ENCODE peak calls at places on chromosomes 11 and 22, in four cellular contexts. One of them, this sample, is unnamed. For H3K36me3, the result is how much of the 10 kb centered on the place peaks cover.

GRCh38 chr11:92226331-92227232 is 2.0 kb downstream of the FAT3 start:
- DNase-seq in PC-3: no peak
- DNase-seq in BJ: no peak
- DNase-seq in brain microvascular endothelial cell: no peak
- DNase-seq in this sample: no peak

GRCh38 chr11:120324932-120325810 is at the start of gene TLCD5:
- DNase-seq in PC-3: peak
- DNase-seq in BJ: no peak
- DNase-seq in brain microvascular endothelial cell: peak
- DNase-seq in this sample: peak

GRCh38 chr11:128772814-128773213 is 78.9 kb downstream of the FLI1 start:
- DNase-seq in PC-3: no peak
- DNase-seq in BJ: no peak
- DNase-seq in brain microvascular endothelial cell: no peak
- DNase-seq in this sample: peak

GRCh38 chr22:46963672-46964545 is 201.5 kb downstream of the TBC1D22A start:
- DNase-seq in PC-3: no peak
- DNase-seq in BJ: no peak
- DNase-seq in brain microvascular endothelial cell: no peak
- DNase-seq in this sample: no peak

GRCh38 chr11:58024601-58025091 is 965 bp downstream of the OR9Q1 start:
- DNase-seq in PC-3: no peak
- DNase-seq in BJ: no peak
- DNase-seq in brain microvascular endothelial cell: no peak
- DNase-seq in this sample: peak

GRCh38 chr11:27475622-27476021 is 3.0 kb upstream of the LGR4 start:
- DNase-seq in PC-3: no peak
- DNase-seq in BJ: no peak
- DNase-seq in brain microvascular endothelial cell: no peak
- DNase-seq in this sample: no peak

GRCh38 chr11:120334894-120335462 is 1.2 kb upstream of the ARHGEF12 start:
- DNase-seq in PC-3: peak
- DNase-seq in BJ: peak
- DNase-seq in brain microvascular endothelial cell: peak
- DNase-seq in this sample: no peak

GRCh38 chr11:58726594-58727414 is 4.9 kb downstream of the GLYAT start:
- DNase-seq in PC-3: no peak
- DNase-seq in BJ: no peak
- DNase-seq in brain microvascular endothelial cell: no peak
- DNase-seq in this sample: no peak

DNA sequence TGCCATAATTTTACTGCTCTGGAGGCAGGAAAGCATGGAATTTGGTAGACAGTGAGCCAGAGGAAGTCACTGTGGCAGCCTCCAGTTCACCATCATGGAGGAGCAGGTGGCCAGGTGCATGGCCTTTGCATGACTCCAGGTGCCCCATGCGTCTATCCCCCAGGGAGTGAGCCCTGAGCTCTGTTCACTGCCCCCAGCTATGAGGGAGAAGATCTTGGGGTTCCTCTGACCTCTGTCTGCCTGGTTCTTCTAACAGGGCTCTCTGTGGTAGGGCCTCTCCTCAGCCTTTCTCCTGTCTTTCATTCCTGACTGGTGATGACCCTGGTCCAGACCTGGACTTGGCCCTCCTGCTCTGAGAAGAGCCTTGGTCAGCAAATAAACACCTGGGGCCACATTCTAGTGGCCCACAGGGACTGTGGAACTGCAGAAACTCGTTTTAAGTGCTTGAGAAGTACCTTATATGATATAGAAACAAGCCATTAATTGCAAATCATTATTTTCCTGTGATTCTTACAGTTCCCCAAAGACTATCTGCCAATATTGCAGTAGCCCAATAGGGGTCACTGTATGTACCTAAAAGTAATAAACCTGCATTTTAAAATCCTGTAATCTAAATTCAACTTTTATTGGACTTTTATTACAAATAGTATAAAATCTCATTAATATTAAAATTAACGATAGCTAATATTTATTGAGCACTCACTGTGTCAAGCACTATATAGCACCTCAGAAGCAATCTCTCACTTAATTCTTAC is 120.0 kb upstream of the SYT13 start:
- DNase-seq in PC-3: peak
- DNase-seq in BJ: no peak
- DNase-seq in brain microvascular endothelial cell: peak
- DNase-seq in this sample: no peak
- TF ChIP-seq CTCF in PC-3: peak
- TF ChIP-seq CTCF in BJ: peak
- TF ChIP-seq CTCF in brain microvascular endothelial cell: peak
- TF ChIP-seq CTCF in this sample: peak

GRCh38 chr11:44313701-44314489 is 4.0 kb upstream of the ALX4 start:
- DNase-seq in PC-3: no peak
- DNase-seq in BJ: no peak
- DNase-seq in brain microvascular endothelial cell: no peak
- DNase-seq in this sample: no peak

GRCh38 chr11:44314733-44315132 is 4.8 kb upstream of the ALX4 start:
- DNase-seq in PC-3: no peak
- DNase-seq in BJ: no peak
- DNase-seq in brain microvascular endothelial cell: no peak
- DNase-seq in this sample: no peak

GRCh38 chr11:44316388-44317240 is 6.7 kb upstream of the ALX4 start:
- DNase-seq in PC-3: no peak
- DNase-seq in BJ: no peak
- DNase-seq in brain microvascular endothelial cell: no peak
- DNase-seq in this sample: no peak

GRCh38 chr11:44318369-44318768 is 8.4 kb upstream of the ALX4 start:
- DNase-seq in PC-3: no peak
- DNase-seq in BJ: no peak
- DNase-seq in brain microvascular endothelial cell: no peak
- DNase-seq in this sample: no peak

GRCh38 chr11:44315947-44316387 is 6.0 kb upstream of the ALX4 start:
- DNase-seq in PC-3: no peak
- DNase-seq in BJ: no peak
- DNase-seq in brain microvascular endothelial cell: peak
- DNase-seq in this sample: no peak
- H3K4me3 ChIP-seq in PC-3: peak
- H3K4me3 ChIP-seq in BJ: peak
- H3K4me3 ChIP-seq in brain microvascular endothelial cell: peak
- H3K4me3 ChIP-seq in this sample: peak

DNA sequence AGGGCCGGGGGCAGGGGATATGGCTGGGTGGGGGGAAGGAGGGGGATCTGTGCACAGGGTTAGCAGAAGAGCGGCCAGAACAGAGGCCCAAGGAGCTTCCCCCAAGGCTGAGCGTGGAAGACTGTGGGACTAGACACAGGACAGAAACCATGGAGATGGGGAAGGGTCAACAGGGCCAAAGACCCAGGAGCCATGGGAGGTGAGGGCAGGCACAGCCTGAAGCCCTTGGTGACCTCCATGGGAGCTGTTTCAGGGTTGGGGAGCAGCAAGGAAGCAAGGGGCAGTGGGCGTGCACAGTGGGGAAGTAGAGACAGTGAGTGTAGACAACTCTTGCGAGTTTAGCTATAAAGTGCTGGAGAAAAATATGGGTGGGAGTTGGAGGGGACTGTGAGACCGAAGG is 56.6 kb downstream of the WNT11 start:
- DNase-seq in PC-3: no peak
- DNase-seq in BJ: no peak
- DNase-seq in brain microvascular endothelial cell: no peak
- DNase-seq in this sample: no peak
- H3K36me3 ChIP-seq in PC-3: under half
- H3K36me3 ChIP-seq in BJ: under half
- H3K36me3 ChIP-seq in brain microvascular endothelial cell: under half
- H3K36me3 ChIP-seq in this sample: under half

GRCh38 chr22:29050457-29050856 is 11.2 kb downstream of the C22orf31 start:
- DNase-seq in PC-3: no peak
- DNase-seq in BJ: no peak
- DNase-seq in brain microvascular endothelial cell: no peak
- DNase-seq in this sample: no peak

GRCh38 chr22:29056472-29056871 is 5.2 kb downstream of the C22orf31 start:
- DNase-seq in PC-3: no peak
- DNase-seq in BJ: no peak
- DNase-seq in brain microvascular endothelial cell: no peak
- DNase-seq in this sample: no peak

GRCh38 chr22:29054251-29054767 is 7.3 kb downstream of the C22orf31 start:
- DNase-seq in PC-3: no peak
- DNase-seq in BJ: no peak
- DNase-seq in brain microvascular endothelial cell: no peak
- DNase-seq in this sample: no peak

GRCh38 chr22:29055192-29055830 is 6.3 kb downstream of the C22orf31 start:
- DNase-seq in PC-3: no peak
- DNase-seq in BJ: no peak
- DNase-seq in brain microvascular endothelial cell: no peak
- DNase-seq in this sample: no peak

GRCh38 chr22:29053048-29053702 is 8.5 kb downstream of the C22orf31 start:
- DNase-seq in PC-3: no peak
- DNase-seq in BJ: no peak
- DNase-seq in brain microvascular endothelial cell: no peak
- DNase-seq in this sample: no peak
- TF ChIP-seq CTCF in PC-3: no peak
- TF ChIP-seq CTCF in BJ: no peak
- TF ChIP-seq CTCF in brain microvascular endothelial cell: no peak
- TF ChIP-seq CTCF in this sample: no peak

DNA sequence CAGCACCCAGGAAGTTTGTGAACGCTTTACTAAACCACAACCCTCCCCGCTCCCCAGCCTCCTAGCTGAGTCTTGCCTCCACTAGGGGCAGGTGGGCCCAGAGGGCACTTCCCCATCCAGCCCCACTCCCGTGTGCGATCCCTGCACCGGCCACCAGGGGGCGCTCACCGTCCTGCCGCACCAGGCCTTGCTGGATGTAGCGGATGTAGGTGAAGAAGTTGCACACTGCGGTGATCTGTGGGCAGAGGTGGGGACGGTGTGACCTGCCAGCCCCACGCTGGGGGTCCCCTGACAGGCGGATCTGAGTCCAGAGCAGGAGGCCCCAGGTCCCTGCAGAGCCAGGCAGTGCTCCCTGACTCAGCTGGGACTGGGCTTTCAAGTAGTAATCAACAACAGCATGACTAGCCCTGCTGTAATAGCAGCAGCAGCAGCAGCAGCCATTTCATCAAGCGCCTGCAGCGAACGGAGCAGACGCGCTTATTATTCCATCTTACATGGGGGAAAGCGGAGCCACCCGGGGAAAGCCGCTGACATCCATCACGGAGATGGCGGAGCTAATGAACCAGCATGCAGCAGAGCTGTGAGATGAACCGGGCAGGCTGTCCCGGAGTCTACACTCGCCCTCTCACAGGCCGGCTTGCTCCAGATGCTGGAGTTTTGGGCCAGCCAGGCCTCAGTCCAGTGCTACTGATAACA is 7.9 kb upstream of the FADS3 start:
- DNase-seq in PC-3: peak
- DNase-seq in BJ: no peak
- DNase-seq in brain microvascular endothelial cell: peak
- DNase-seq in this sample: peak
- H3K4me3 ChIP-seq in PC-3: no peak
- H3K4me3 ChIP-seq in BJ: no peak
- H3K4me3 ChIP-seq in brain microvascular endothelial cell: no peak
- H3K4me3 ChIP-seq in this sample: no peak

This sample was measured in heart right ventricle.